ENCODE peak calls at places on chromosome 21, in nine cellular contexts. One of them, this sample, is unnamed.

GRCh38 chr21:14582934-14583628 is 37.0 kb upstream of the SAMSN1 start:
- DNase-seq in OCI-LY7: no peak
- DNase-seq in NCI-H1105 treated with DMSO at 0.1 percent for 48 hours: no peak
- DNase-seq in left cardiac atrium: no peak
- DNase-seq in pancreas: no peak
- DNase-seq in NAMALWA: no peak
- DNase-seq in naive thymus-derived CD4-positive, alpha-beta T cell: no peak
- DNase-seq in cardiac fibroblast: no peak
- DNase-seq in NCI-H2081: no peak
- DNase-seq in this sample: no peak

GRCh38 chr21:43375827-43376795 is 50.8 kb downstream of the SIK1 start:
- DNase-seq in OCI-LY7: no peak
- DNase-seq in NCI-H1105 treated with DMSO at 0.1 percent for 48 hours: no peak
- DNase-seq in left cardiac atrium: peak
- DNase-seq in pancreas: no peak
- DNase-seq in NAMALWA: no peak
- DNase-seq in naive thymus-derived CD4-positive, alpha-beta T cell: no peak
- DNase-seq in cardiac fibroblast: no peak
- DNase-seq in NCI-H2081: no peak
- DNase-seq in this sample: no peak

GRCh38 chr21:35390013-35390776 is 341.1 kb upstream of the RUNX1 start:
- DNase-seq in OCI-LY7: no peak
- DNase-seq in NCI-H1105 treated with DMSO at 0.1 percent for 48 hours: peak
- DNase-seq in left cardiac atrium: no peak
- DNase-seq in pancreas: peak
- DNase-seq in NAMALWA: peak
- DNase-seq in naive thymus-derived CD4-positive, alpha-beta T cell: no peak
- DNase-seq in cardiac fibroblast: peak
- DNase-seq in NCI-H2081: peak
- DNase-seq in this sample: no peak

GRCh38 chr21:42279341-42279871 is 35.8 kb downstream of the TFF3 start:
- DNase-seq in OCI-LY7: no peak
- DNase-seq in NCI-H1105 treated with DMSO at 0.1 percent for 48 hours: no peak
- DNase-seq in left cardiac atrium: no peak
- DNase-seq in pancreas: no peak
- DNase-seq in NAMALWA: no peak
- DNase-seq in naive thymus-derived CD4-positive, alpha-beta T cell: no peak
- DNase-seq in cardiac fibroblast: no peak
- DNase-seq in NCI-H2081: no peak
- DNase-seq in this sample: no peak

GRCh38 chr21:35737425-35737824 is 322.9 kb downstream of the SETD4 start:
- DNase-seq in OCI-LY7: no peak
- DNase-seq in NCI-H1105 treated with DMSO at 0.1 percent for 48 hours: no peak
- DNase-seq in left cardiac atrium: no peak
- DNase-seq in pancreas: no peak
- DNase-seq in NAMALWA: no peak
- DNase-seq in naive thymus-derived CD4-positive, alpha-beta T cell: no peak
- DNase-seq in cardiac fibroblast: no peak
- DNase-seq in NCI-H2081: no peak
- DNase-seq in this sample: no peak

GRCh38 chr21:31945116-31945515 is 72.3 kb downstream of the HUNK start:
- DNase-seq in OCI-LY7: no peak
- DNase-seq in NCI-H1105 treated with DMSO at 0.1 percent for 48 hours: no peak
- DNase-seq in left cardiac atrium: no peak
- DNase-seq in pancreas: no peak
- DNase-seq in NAMALWA: no peak
- DNase-seq in naive thymus-derived CD4-positive, alpha-beta T cell: no peak
- DNase-seq in cardiac fibroblast: no peak
- DNase-seq in NCI-H2081: no peak
- DNase-seq in this sample: no peak

GRCh38 chr21:44846485-44847260 is 26.8 kb downstream of the PTTG1IP start:
- DNase-seq in OCI-LY7: no peak
- DNase-seq in NCI-H1105 treated with DMSO at 0.1 percent for 48 hours: no peak
- DNase-seq in left cardiac atrium: peak
- DNase-seq in pancreas: no peak
- DNase-seq in NAMALWA: no peak
- DNase-seq in naive thymus-derived CD4-positive, alpha-beta T cell: peak
- DNase-seq in cardiac fibroblast: peak
- DNase-seq in NCI-H2081: no peak
- DNase-seq in this sample: peak

GRCh38 chr21:14259669-14260458 is 43.9 kb downstream of the RBM11 start:
- DNase-seq in OCI-LY7: peak
- DNase-seq in NCI-H1105 treated with DMSO at 0.1 percent for 48 hours: peak
- DNase-seq in left cardiac atrium: no peak
- DNase-seq in pancreas: no peak
- DNase-seq in NAMALWA: peak
- DNase-seq in naive thymus-derived CD4-positive, alpha-beta T cell: peak
- DNase-seq in cardiac fibroblast: peak
- DNase-seq in NCI-H2081: no peak
- DNase-seq in this sample: peak

GRCh38 chr21:42171091-42172053 is 47.6 kb upstream of the ABCG1 start:
- DNase-seq in OCI-LY7: peak
- DNase-seq in NCI-H1105 treated with DMSO at 0.1 percent for 48 hours: peak
- DNase-seq in left cardiac atrium: peak
- DNase-seq in pancreas: no peak
- DNase-seq in NAMALWA: no peak
- DNase-seq in naive thymus-derived CD4-positive, alpha-beta T cell: no peak
- DNase-seq in cardiac fibroblast: peak
- DNase-seq in NCI-H2081: no peak
- DNase-seq in this sample: no peak